ENCODE peak calls at places on chromosomes 3 and 15, in five cellular contexts. One of them, this sample, is unnamed.

GRCh38 chr3:13217736-13218540 is 144.7 kb upstream of the IQSEC1 start:
- DNase-seq in NCI-H510A: no peak
- DNase-seq in activated T-cell treated with anti-CD3 and anti-CD28 coated beads for 48 hours: no peak
- DNase-seq in RKO: peak
- DNase-seq in activated naive CD4-positive, alpha-beta T cell: no peak
- DNase-seq in this sample: no peak

GRCh38 chr15:36643551-36643950 is 64.1 kb downstream of the CDIN1 start:
- DNase-seq in NCI-H510A: no peak
- DNase-seq in activated T-cell treated with anti-CD3 and anti-CD28 coated beads for 48 hours: no peak
- DNase-seq in RKO: no peak
- DNase-seq in activated naive CD4-positive, alpha-beta T cell: no peak
- DNase-seq in this sample: no peak

GRCh38 chr3:190486201-190486865 is 27.6 kb upstream of the IL1RAP start:
- DNase-seq in NCI-H510A: peak
- DNase-seq in activated T-cell treated with anti-CD3 and anti-CD28 coated beads for 48 hours: no peak
- DNase-seq in RKO: no peak
- DNase-seq in activated naive CD4-positive, alpha-beta T cell: no peak
- DNase-seq in this sample: no peak

GRCh38 chr3:178352300-178353021 is 183.8 kb upstream of the KCNMB2 start:
- DNase-seq in NCI-H510A: no peak
- DNase-seq in activated T-cell treated with anti-CD3 and anti-CD28 coated beads for 48 hours: no peak
- DNase-seq in RKO: peak
- DNase-seq in activated naive CD4-positive, alpha-beta T cell: no peak
- DNase-seq in this sample: no peak

GRCh38 chr3:53264718-53265117 is 8.9 kb upstream of the TKT start:
- DNase-seq in NCI-H510A: no peak
- DNase-seq in activated T-cell treated with anti-CD3 and anti-CD28 coated beads for 48 hours: no peak
- DNase-seq in RKO: no peak
- DNase-seq in activated naive CD4-positive, alpha-beta T cell: no peak
- DNase-seq in this sample: no peak

GRCh38 chr3:140440446-140440845 is 237.4 kb upstream of the TRIM42 start:
- DNase-seq in NCI-H510A: no peak
- DNase-seq in activated T-cell treated with anti-CD3 and anti-CD28 coated beads for 48 hours: no peak
- DNase-seq in RKO: no peak
- DNase-seq in activated naive CD4-positive, alpha-beta T cell: no peak
- DNase-seq in this sample: no peak

GRCh38 chr3:102057781-102058421 is 208.6 kb downstream of the NFKBIZ start:
- DNase-seq in NCI-H510A: no peak
- DNase-seq in activated T-cell treated with anti-CD3 and anti-CD28 coated beads for 48 hours: no peak
- DNase-seq in RKO: no peak
- DNase-seq in activated naive CD4-positive, alpha-beta T cell: no peak
- DNase-seq in this sample: no peak

GRCh38 chr3:42204867-42205599 is 61.0 kb downstream of the CCK start:
- DNase-seq in NCI-H510A: no peak
- DNase-seq in activated T-cell treated with anti-CD3 and anti-CD28 coated beads for 48 hours: no peak
- DNase-seq in RKO: no peak
- DNase-seq in activated naive CD4-positive, alpha-beta T cell: no peak
- DNase-seq in this sample: no peak

GRCh38 chr3:117788499-117788898 is 1078.9 kb downstream of the TUSC7 start:
- DNase-seq in NCI-H510A: no peak
- DNase-seq in activated T-cell treated with anti-CD3 and anti-CD28 coated beads for 48 hours: no peak
- DNase-seq in RKO: no peak
- DNase-seq in activated naive CD4-positive, alpha-beta T cell: no peak
- DNase-seq in this sample: no peak

GRCh38 chr3:153163349-153164008 is 1.5 kb downstream of the RAP2B start:
- DNase-seq in NCI-H510A: no peak
- DNase-seq in activated T-cell treated with anti-CD3 and anti-CD28 coated beads for 48 hours: no peak
- DNase-seq in RKO: peak
- DNase-seq in activated naive CD4-positive, alpha-beta T cell: no peak
- DNase-seq in this sample: no peak

GRCh38 chr15:59991919-59992318 is 12.2 kb upstream of the FOXB1 start:
- DNase-seq in NCI-H510A: peak
- DNase-seq in activated T-cell treated with anti-CD3 and anti-CD28 coated beads for 48 hours: no peak
- DNase-seq in RKO: no peak
- DNase-seq in activated naive CD4-positive, alpha-beta T cell: no peak
- DNase-seq in this sample: no peak

GRCh38 chr3:12489832-12490231 is 5.6 kb downstream of the TSEN2 start:
- DNase-seq in NCI-H510A: no peak
- DNase-seq in activated T-cell treated with anti-CD3 and anti-CD28 coated beads for 48 hours: no peak
- DNase-seq in RKO: no peak
- DNase-seq in activated naive CD4-positive, alpha-beta T cell: no peak
- DNase-seq in this sample: no peak

GRCh38 chr3:114213669-114214541 is 23.5 kb downstream of the ZNF80 start:
- DNase-seq in NCI-H510A: no peak
- DNase-seq in activated T-cell treated with anti-CD3 and anti-CD28 coated beads for 48 hours: peak
- DNase-seq in RKO: peak
- DNase-seq in activated naive CD4-positive, alpha-beta T cell: peak
- DNase-seq in this sample: peak

GRCh38 chr15:60396560-60396963 is 1.2 kb downstream of the ANXA2 start:
- DNase-seq in NCI-H510A: no peak
- DNase-seq in activated T-cell treated with anti-CD3 and anti-CD28 coated beads for 48 hours: no peak
- DNase-seq in RKO: peak
- DNase-seq in activated naive CD4-positive, alpha-beta T cell: no peak
- DNase-seq in this sample: no peak

GRCh38 chr3:129343643-129344360 is 65.1 kb downstream of the HMCES start:
- DNase-seq in NCI-H510A: no peak
- DNase-seq in activated T-cell treated with anti-CD3 and anti-CD28 coated beads for 48 hours: peak
- DNase-seq in RKO: no peak
- DNase-seq in activated naive CD4-positive, alpha-beta T cell: no peak
- DNase-seq in this sample: no peak

GRCh38 chr3:77370413-77370812 is 330.5 kb downstream of the ROBO2 start:
- DNase-seq in NCI-H510A: no peak
- DNase-seq in activated T-cell treated with anti-CD3 and anti-CD28 coated beads for 48 hours: no peak
- DNase-seq in RKO: no peak
- DNase-seq in activated naive CD4-positive, alpha-beta T cell: no peak
- DNase-seq in this sample: no peak

GRCh38 chr3:32501785-32502088 is 915 bp downstream of the CMTM6 start:
- DNase-seq in NCI-H510A: no peak
- DNase-seq in activated T-cell treated with anti-CD3 and anti-CD28 coated beads for 48 hours: no peak
- DNase-seq in RKO: no peak
- DNase-seq in activated naive CD4-positive, alpha-beta T cell: no peak
- DNase-seq in this sample: no peak

GRCh38 chr3:38119802-38120689 is 16.9 kb downstream of the ACAA1 start:
- DNase-seq in NCI-H510A: no peak
- DNase-seq in activated T-cell treated with anti-CD3 and anti-CD28 coated beads for 48 hours: no peak
- DNase-seq in RKO: no peak
- DNase-seq in activated naive CD4-positive, alpha-beta T cell: no peak
- DNase-seq in this sample: no peak

GRCh38 chr15:45265506-45265905 is 13.5 kb downstream of the SLC28A2 start:
- DNase-seq in NCI-H510A: no peak
- DNase-seq in activated T-cell treated with anti-CD3 and anti-CD28 coated beads for 48 hours: no peak
- DNase-seq in RKO: no peak
- DNase-seq in activated naive CD4-positive, alpha-beta T cell: no peak
- DNase-seq in this sample: no peak

GRCh38 chr15:39232512-39232911 is 348.4 kb upstream of the THBS1 start:
- DNase-seq in NCI-H510A: no peak
- DNase-seq in activated T-cell treated with anti-CD3 and anti-CD28 coated beads for 48 hours: no peak
- DNase-seq in RKO: peak
- DNase-seq in activated naive CD4-positive, alpha-beta T cell: no peak
- DNase-seq in this sample: no peak

GRCh38 chr3:188868803-188869202 is 303.0 kb upstream of the TPRG1 start:
- DNase-seq in NCI-H510A: no peak
- DNase-seq in activated T-cell treated with anti-CD3 and anti-CD28 coated beads for 48 hours: no peak
- DNase-seq in RKO: no peak
- DNase-seq in activated naive CD4-positive, alpha-beta T cell: no peak
- DNase-seq in this sample: no peak

GRCh38 chr3:169615833-169616232 is 47.7 kb downstream of the MECOM start:
- DNase-seq in NCI-H510A: no peak
- DNase-seq in activated T-cell treated with anti-CD3 and anti-CD28 coated beads for 48 hours: no peak
- DNase-seq in RKO: no peak
- DNase-seq in activated naive CD4-positive, alpha-beta T cell: no peak
- DNase-seq in this sample: no peak

GRCh38 chr3:155420869-155421486 is 127.5 kb upstream of the STRIT1 start:
- DNase-seq in NCI-H510A: no peak
- DNase-seq in activated T-cell treated with anti-CD3 and anti-CD28 coated beads for 48 hours: no peak
- DNase-seq in RKO: no peak
- DNase-seq in activated naive CD4-positive, alpha-beta T cell: no peak
- DNase-seq in this sample: no peak

GRCh38 chr3:96700322-96701315 is 113.8 kb upstream of the EPHA6 start:
- DNase-seq in NCI-H510A: no peak
- DNase-seq in activated T-cell treated with anti-CD3 and anti-CD28 coated beads for 48 hours: no peak
- DNase-seq in RKO: no peak
- DNase-seq in activated naive CD4-positive, alpha-beta T cell: no peak
- DNase-seq in this sample: no peak

GRCh38 chr15:28099555-28100140 is 533 bp upstream of the OCA2 start:
- DNase-seq in NCI-H510A: no peak
- DNase-seq in activated T-cell treated with anti-CD3 and anti-CD28 coated beads for 48 hours: no peak
- DNase-seq in RKO: no peak
- DNase-seq in activated naive CD4-positive, alpha-beta T cell: no peak
- DNase-seq in this sample: no peak

GRCh38 chr15:74209997-74210573 is 7.5 kb upstream of the STRA6 start:
- DNase-seq in NCI-H510A: no peak
- DNase-seq in activated T-cell treated with anti-CD3 and anti-CD28 coated beads for 48 hours: no peak
- DNase-seq in RKO: peak
- DNase-seq in activated naive CD4-positive, alpha-beta T cell: no peak
- DNase-seq in this sample: no peak

GRCh38 chr3:54223063-54223462 is 100.7 kb downstream of the CACNA2D3 start:
- DNase-seq in NCI-H510A: no peak
- DNase-seq in activated T-cell treated with anti-CD3 and anti-CD28 coated beads for 48 hours: no peak
- DNase-seq in RKO: no peak
- DNase-seq in activated naive CD4-positive, alpha-beta T cell: no peak
- DNase-seq in this sample: no peak

GRCh38 chr3:143482106-143483088 is 362.8 kb downstream of the CHST2 start:
- DNase-seq in NCI-H510A: no peak
- DNase-seq in activated T-cell treated with anti-CD3 and anti-CD28 coated beads for 48 hours: no peak
- DNase-seq in RKO: no peak
- DNase-seq in activated naive CD4-positive, alpha-beta T cell: no peak
- DNase-seq in this sample: no peak